ENCODE peak calls at places on chromosome 9, in six cellular contexts. One of them, this sample, is unnamed.

GRCh38 chr9:109098960-109099308 is 20.8 kb downstream of the TMEM245 start:
- DNase-seq in IMR-90: no peak
- DNase-seq in H9: no peak
- DNase-seq in neuronal stem cell: no peak
- DNase-seq in mesenchymal stem cell: peak; percentile 69
- DNase-seq in H1: no peak
- DNase-seq in this sample: no peak

GRCh38 chr9:1171541-1171940 is 121.4 kb downstream of the DMRT2 start:
- DNase-seq in IMR-90: no peak
- DNase-seq in H9: no peak
- DNase-seq in neuronal stem cell: no peak
- DNase-seq in mesenchymal stem cell: no peak
- DNase-seq in H1: no peak
- DNase-seq in this sample: no peak

GRCh38 chr9:108775901-108776306 is 79.9 kb downstream of the ACTL7B start:
- DNase-seq in IMR-90: no peak
- DNase-seq in H9: no peak
- DNase-seq in neuronal stem cell: no peak
- DNase-seq in mesenchymal stem cell: peak; percentile 32
- DNase-seq in H1: no peak
- DNase-seq in this sample: no peak

GRCh38 chr9:5402217-5402616 is 35.5 kb downstream of the PLGRKT start:
- DNase-seq in IMR-90: no peak
- DNase-seq in H9: no peak
- DNase-seq in neuronal stem cell: no peak
- DNase-seq in mesenchymal stem cell: no peak
- DNase-seq in H1: no peak
- DNase-seq in this sample: no peak

GRCh38 chr9:70479880-70480291 is 65.4 kb upstream of the KLF9 start:
- DNase-seq in IMR-90: peak; percentile 79
- DNase-seq in H9: peak; percentile 46
- DNase-seq in neuronal stem cell: no peak
- DNase-seq in mesenchymal stem cell: peak; percentile 80
- DNase-seq in H1: peak; percentile 38
- DNase-seq in this sample: peak; percentile 38

GRCh38 chr9:129102791-129103594 is 7.6 kb downstream of the CRAT start:
- DNase-seq in IMR-90: peak; percentile 35
- DNase-seq in H9: peak; percentile 85
- DNase-seq in neuronal stem cell: no peak
- DNase-seq in mesenchymal stem cell: peak; percentile 68
- DNase-seq in H1: no peak
- DNase-seq in this sample: peak; percentile 41

GRCh38 chr9:79164396-79164795 is 407.4 kb upstream of the TLE4 start:
- DNase-seq in IMR-90: peak; percentile 10
- DNase-seq in H9: no peak
- DNase-seq in neuronal stem cell: no peak
- DNase-seq in mesenchymal stem cell: no peak
- DNase-seq in H1: no peak
- DNase-seq in this sample: no peak

GRCh38 chr9:131318211-131318610 is 28.7 kb downstream of the PLPP7 start:
- DNase-seq in IMR-90: no peak
- DNase-seq in H9: no peak
- DNase-seq in neuronal stem cell: no peak
- DNase-seq in mesenchymal stem cell: no peak
- DNase-seq in H1: no peak
- DNase-seq in this sample: no peak

GRCh38 chr9:120474579-120475243 is 105.3 kb downstream of the CDK5RAP2 start:
- DNase-seq in IMR-90: peak; percentile 22
- DNase-seq in H9: no peak
- DNase-seq in neuronal stem cell: no peak
- DNase-seq in mesenchymal stem cell: no peak
- DNase-seq in H1: no peak
- DNase-seq in this sample: no peak

GRCh38 chr9:137390553-137391410 is 32.2 kb downstream of the EXD3 start:
- DNase-seq in IMR-90: no peak
- DNase-seq in H9: no peak
- DNase-seq in neuronal stem cell: no peak
- DNase-seq in mesenchymal stem cell: no peak
- DNase-seq in H1: no peak
- DNase-seq in this sample: no peak

GRCh38 chr9:116209406-116210116 is 56.0 kb downstream of the PAPPA start:
- DNase-seq in IMR-90: no peak
- DNase-seq in H9: no peak
- DNase-seq in neuronal stem cell: no peak
- DNase-seq in mesenchymal stem cell: no peak
- DNase-seq in H1: no peak
- DNase-seq in this sample: no peak

GRCh38 chr9:35033101-35033500 is 39.3 kb downstream of the VCP start:
- DNase-seq in IMR-90: no peak
- DNase-seq in H9: no peak
- DNase-seq in neuronal stem cell: no peak
- DNase-seq in mesenchymal stem cell: no peak
- DNase-seq in H1: no peak
- DNase-seq in this sample: no peak

GRCh38 chr9:109232449-109232848 is 65.4 kb upstream of the FRRS1L start:
- DNase-seq in IMR-90: peak; percentile 61
- DNase-seq in H9: no peak
- DNase-seq in neuronal stem cell: no peak
- DNase-seq in mesenchymal stem cell: no peak
- DNase-seq in H1: no peak
- DNase-seq in this sample: peak; percentile 13

GRCh38 chr9:98778711-98779530 is 17.4 kb downstream of the ANKS6 start:
- DNase-seq in IMR-90: no peak
- DNase-seq in H9: no peak
- DNase-seq in neuronal stem cell: no peak
- DNase-seq in mesenchymal stem cell: no peak
- DNase-seq in H1: no peak
- DNase-seq in this sample: no peak

GRCh38 chr9:16794871-16795639 is 75.4 kb downstream of the BNC2 start:
- DNase-seq in IMR-90: peak; percentile 83
- DNase-seq in H9: no peak
- DNase-seq in neuronal stem cell: no peak
- DNase-seq in mesenchymal stem cell: peak; percentile 94
- DNase-seq in H1: no peak
- DNase-seq in this sample: no peak

GRCh38 chr9:136011703-136012496 is 50.7 kb upstream of the UBAC1 start:
- DNase-seq in IMR-90: peak; percentile 59
- DNase-seq in H9: no peak
- DNase-seq in neuronal stem cell: no peak
- DNase-seq in mesenchymal stem cell: peak; percentile 86
- DNase-seq in H1: no peak
- DNase-seq in this sample: no peak

GRCh38 chr9:32426278-32426939 is 42.0 kb downstream of the ACO1 start:
- DNase-seq in IMR-90: peak; percentile 99
- DNase-seq in H9: no peak
- DNase-seq in neuronal stem cell: no peak
- DNase-seq in mesenchymal stem cell: peak; percentile 93
- DNase-seq in H1: no peak
- DNase-seq in this sample: no peak

GRCh38 chr9:120885459-120885858 is 8.5 kb upstream of the PHF19 start:
- DNase-seq in IMR-90: no peak
- DNase-seq in H9: no peak
- DNase-seq in neuronal stem cell: no peak
- DNase-seq in mesenchymal stem cell: no peak
- DNase-seq in H1: no peak
- DNase-seq in this sample: no peak

GRCh38 chr9:2764371-2764770 is 47.1 kb downstream of the KCNV2 start:
- DNase-seq in IMR-90: peak; percentile 31
- DNase-seq in H9: no peak
- DNase-seq in neuronal stem cell: no peak
- DNase-seq in mesenchymal stem cell: peak; percentile 27
- DNase-seq in H1: no peak
- DNase-seq in this sample: peak; percentile 66

GRCh38 chr9:134655591-134656333 is 14.2 kb downstream of the COL5A1 start:
- DNase-seq in IMR-90: no peak
- DNase-seq in H9: no peak
- DNase-seq in neuronal stem cell: no peak
- DNase-seq in mesenchymal stem cell: peak; percentile 19
- DNase-seq in H1: no peak
- DNase-seq in this sample: no peak

GRCh38 chr9:89137548-89138462 is 40.8 kb downstream of the SHC3 start:
- DNase-seq in IMR-90: peak; percentile 95
- DNase-seq in H9: no peak
- DNase-seq in neuronal stem cell: no peak
- DNase-seq in mesenchymal stem cell: peak; percentile 93
- DNase-seq in H1: no peak
- DNase-seq in this sample: peak; percentile 77

GRCh38 chr9:87792831-87793288 is 66.9 kb downstream of the CTSL start:
- DNase-seq in IMR-90: peak; percentile 43
- DNase-seq in H9: peak; percentile 47
- DNase-seq in neuronal stem cell: no peak
- DNase-seq in mesenchymal stem cell: peak; percentile 94
- DNase-seq in H1: no peak
- DNase-seq in this sample: peak; percentile 95

GRCh38 chr9:134842321-134842720 is 38.3 kb upstream of the FCN2 start:
- DNase-seq in IMR-90: no peak
- DNase-seq in H9: no peak
- DNase-seq in neuronal stem cell: no peak
- DNase-seq in mesenchymal stem cell: no peak
- DNase-seq in H1: no peak
- DNase-seq in this sample: no peak

GRCh38 chr9:130555968-130556367 is 23.4 kb upstream of the FUBP3 start:
- DNase-seq in IMR-90: no peak
- DNase-seq in H9: no peak
- DNase-seq in neuronal stem cell: no peak
- DNase-seq in mesenchymal stem cell: no peak
- DNase-seq in H1: no peak
- DNase-seq in this sample: no peak

GRCh38 chr9:110183208-110184145 is 24.5 kb downstream of the C9orf152 start:
- DNase-seq in IMR-90: peak; percentile 77
- DNase-seq in H9: peak; percentile 70
- DNase-seq in neuronal stem cell: peak; percentile 61
- DNase-seq in mesenchymal stem cell: peak; percentile 74
- DNase-seq in H1: peak; percentile 17
- DNase-seq in this sample: peak; percentile 91

GRCh38 chr9:89564257-89564878 is 40.4 kb upstream of the GADD45G start:
- DNase-seq in IMR-90: no peak
- DNase-seq in H9: peak; percentile 86
- DNase-seq in neuronal stem cell: peak; percentile 5
- DNase-seq in mesenchymal stem cell: no peak
- DNase-seq in H1: peak; percentile 46
- DNase-seq in this sample: peak; percentile 88

GRCh38 chr9:112012026-112012902 is 115.7 kb downstream of the UGCG start:
- DNase-seq in IMR-90: peak; percentile 95
- DNase-seq in H9: no peak
- DNase-seq in neuronal stem cell: no peak
- DNase-seq in mesenchymal stem cell: peak; percentile 90
- DNase-seq in H1: no peak
- DNase-seq in this sample: peak; percentile 32

GRCh38 chr9:9523476-9523875 is 1089.3 kb downstream of the PTPRD start:
- DNase-seq in IMR-90: no peak
- DNase-seq in H9: no peak
- DNase-seq in neuronal stem cell: no peak
- DNase-seq in mesenchymal stem cell: no peak
- DNase-seq in H1: no peak
- DNase-seq in this sample: no peak
- H3K14ac ChIP-seq in IMR-90: no peak overlapping the region
- H3K14ac ChIP-seq in H9: no peak overlapping the region
- H3K14ac ChIP-seq in neuronal stem cell: no peak overlapping the region
- H3K14ac ChIP-seq in mesenchymal stem cell: no peak overlapping the region
- H3K14ac ChIP-seq in H1: no peak overlapping the region
- H3K14ac ChIP-seq in this sample: no peak overlapping the region

GRCh38 chr9:74953235-74953741 is 576 bp upstream of the C9orf40 start:
- DNase-seq in IMR-90: no peak
- DNase-seq in H9: no peak
- DNase-seq in neuronal stem cell: no peak
- DNase-seq in mesenchymal stem cell: no peak
- DNase-seq in H1: no peak
- DNase-seq in this sample: peak; percentile 34

GRCh38 chr9:74951725-74952151 is 974 bp downstream of the C9orf40 start:
- DNase-seq in IMR-90: peak; percentile 12
- DNase-seq in H9: peak; percentile 46
- DNase-seq in neuronal stem cell: peak; percentile 38
- DNase-seq in mesenchymal stem cell: peak; percentile 58
- DNase-seq in H1: no peak
- DNase-seq in this sample: peak; percentile 47

GRCh38 chr9:74950456-74950855 is 2.3 kb downstream of the C9orf40 start:
- DNase-seq in IMR-90: no peak
- DNase-seq in H9: no peak
- DNase-seq in neuronal stem cell: no peak
- DNase-seq in mesenchymal stem cell: no peak
- DNase-seq in H1: no peak
- DNase-seq in this sample: no peak

GRCh38 chr9:74951107-74951720 is 1.5 kb downstream of the C9orf40 start:
- DNase-seq in IMR-90: no peak
- DNase-seq in H9: no peak
- DNase-seq in neuronal stem cell: no peak
- DNase-seq in mesenchymal stem cell: no peak
- DNase-seq in H1: no peak
- DNase-seq in this sample: no peak

GRCh38 chr9:74952281-74953151 is at the start of gene C9orf40:
- DNase-seq in IMR-90: peak; percentile 80
- DNase-seq in H9: peak; percentile 88
- DNase-seq in neuronal stem cell: peak; percentile 82
- DNase-seq in mesenchymal stem cell: peak; percentile 90
- DNase-seq in H1: peak; percentile 60
- DNase-seq in this sample: peak; percentile 92
- H4K8ac ChIP-seq in IMR-90: peak within 1 kb of the TSS; percentile 87
- H4K8ac ChIP-seq in H9: no peak within 1 kb of the TSS
- H4K8ac ChIP-seq in neuronal stem cell: peak within 1 kb of the TSS; percentile 96
- H4K8ac ChIP-seq in mesenchymal stem cell: peak within 1 kb of the TSS; percentile 98
- H4K8ac ChIP-seq in H1: peak within 1 kb of the TSS; percentile 98
- H4K8ac ChIP-seq in this sample: peak within 1 kb of the TSS; percentile 98

GRCh38 chr9:105297442-105298097 is 53.1 kb downstream of the SLC44A1 start:
- DNase-seq in IMR-90: no peak
- DNase-seq in H9: no peak
- DNase-seq in neuronal stem cell: no peak
- DNase-seq in mesenchymal stem cell: peak; percentile 53
- DNase-seq in H1: no peak
- DNase-seq in this sample: peak; percentile 14
- H3K18ac ChIP-seq in IMR-90: peak overlapping the region; percentile 99
- H3K18ac ChIP-seq in H9: peak overlapping the region; percentile 40
- H3K18ac ChIP-seq in neuronal stem cell: no peak overlapping the region
- H3K18ac ChIP-seq in mesenchymal stem cell: peak overlapping the region; percentile 72
- H3K18ac ChIP-seq in H1: no peak overlapping the region
- H3K18ac ChIP-seq in this sample: peak overlapping the region; percentile 69

GRCh38 chr9:38060688-38061087 is 8.3 kb downstream of the SHB start:
- DNase-seq in IMR-90: no peak
- DNase-seq in H9: no peak
- DNase-seq in neuronal stem cell: no peak
- DNase-seq in mesenchymal stem cell: no peak
- DNase-seq in H1: no peak
- DNase-seq in this sample: no peak

GRCh38 chr9:38063363-38063707 is 5.7 kb downstream of the SHB start:
- DNase-seq in IMR-90: no peak
- DNase-seq in H9: no peak
- DNase-seq in neuronal stem cell: no peak
- DNase-seq in mesenchymal stem cell: peak; percentile 61
- DNase-seq in H1: no peak
- DNase-seq in this sample: no peak

GRCh38 chr9:38061326-38061947 is 7.6 kb downstream of the SHB start:
- DNase-seq in IMR-90: no peak
- DNase-seq in H9: no peak
- DNase-seq in neuronal stem cell: no peak
- DNase-seq in mesenchymal stem cell: no peak
- DNase-seq in H1: no peak
- DNase-seq in this sample: no peak

GRCh38 chr9:38062498-38063362 is 6.3 kb downstream of the SHB start:
- DNase-seq in IMR-90: peak; percentile 84
- DNase-seq in H9: no peak
- DNase-seq in neuronal stem cell: no peak
- DNase-seq in mesenchymal stem cell: peak; percentile 77
- DNase-seq in H1: no peak
- DNase-seq in this sample: no peak

GRCh38 chr9:38062106-38062497 is 6.9 kb downstream of the SHB start:
- DNase-seq in IMR-90: no peak
- DNase-seq in H9: no peak
- DNase-seq in neuronal stem cell: no peak
- DNase-seq in mesenchymal stem cell: no peak
- DNase-seq in H1: no peak
- DNase-seq in this sample: no peak
- H3K14ac ChIP-seq in IMR-90: no peak overlapping the region
- H3K14ac ChIP-seq in H9: peak overlapping the region; percentile 6
- H3K14ac ChIP-seq in neuronal stem cell: no peak overlapping the region
- H3K14ac ChIP-seq in mesenchymal stem cell: no peak overlapping the region
- H3K14ac ChIP-seq in H1: no peak overlapping the region
- H3K14ac ChIP-seq in this sample: no peak overlapping the region